ENCODE peak calls at places on chromosomes 11 and 22, in nine cellular contexts. N is GM20000; E is activated CD4-positive, alpha-beta T cell treated with anti-CD3 and anti-CD28 coated beads for 24 hours; V is mucosa of gallbladder; T is GM18507; G is RWPE2; Q is NCI-H2171; B is RPMI7951; W is hippocampal formation. L is an unnamed sample.

GRCh38 chr22:18156878-18157713 is 7.1 kb downstream of the USP18 start:
- DNase-seq in N (peak), Q (peak), V (peak), E (peak), W (peak), T (no peak), G (no peak), B (peak), L (peak)

GRCh38 chr11:107561688-107562087 is 3.8 kb downstream of the ALKBH8 start:
- DNase-seq in E (no peak), T (no peak), G (no peak), B (peak), Q (no peak), W (no peak), N (no peak), V (no peak), L (peak)

GRCh38 chr11:82080160-82080559 is 653.5 kb downstream of the FAM181B start:
- DNase-seq in G (no peak), E (no peak), Q (no peak), B (peak), W (no peak), V (no peak), N (no peak), T (no peak), L (peak)

GRCh38 chr11:109971184-109971523 is 122.0 kb upstream of the ZC3H12C start:
- DNase-seq in G (no peak), V (no peak), W (peak), E (no peak), Q (peak), B (peak), T (no peak), N (no peak), L (peak)

GRCh38 chr22:49751318-49751967 is 76.2 kb downstream of the BRD1 start:
- DNase-seq in N (peak), E (no peak), G (no peak), Q (no peak), T (no peak), W (no peak), V (no peak), B (no peak), L (no peak)

GRCh38 chr11:15885913-15886698 is 470.2 kb downstream of the SOX6 start:
- DNase-seq in W (no peak), G (no peak), Q (no peak), E (no peak), T (no peak), N (no peak), B (no peak), V (no peak), L (no peak)

GRCh38 chr11:60887531-60887930 is 18.9 kb downstream of the PRPF19 start:
- DNase-seq in E (no peak), W (no peak), V (peak), Q (no peak), T (no peak), N (peak), B (peak), G (no peak), L (peak)

GRCh38 chr22:46791201-46791731 is 28.8 kb downstream of the TBC1D22A start:
- DNase-seq in V (peak), B (peak), W (peak), T (no peak), N (peak), Q (no peak), E (peak), G (no peak), L (peak)

GRCh38 chr11:112962854-112963367 is 1.7 kb downstream of the NCAM1 start:
- DNase-seq in Q (peak), V (peak), B (peak), E (no peak), T (no peak), G (no peak), N (peak), W (peak), L (peak)

GRCh38 chr11:720642-721346 is 14.8 kb downstream of the EPS8L2 start:
- DNase-seq in W (no peak), V (no peak), G (peak), E (no peak), B (no peak), N (peak), T (no peak), Q (no peak), L (no peak)

GRCh38 chr11:80155412-80156017 is 714.7 kb upstream of the TENM4 start:
- DNase-seq in E (no peak), G (no peak), N (peak), Q (peak), B (peak), W (peak), T (no peak), V (no peak), L (peak)

GRCh38 chr22:49997932-49998717 is 14.4 kb downstream of the IL17REL start:
- DNase-seq in E (no peak), W (no peak), N (no peak), Q (no peak), T (no peak), B (no peak), G (no peak), V (no peak), L (no peak)

GRCh38 chr11:64225608-64226506 is at the start of the genes NUDT22 and TRPT1:
- DNase-seq in T (peak), B (peak), W (peak), Q (peak), G (peak), E (peak), N (peak), V (peak), L (peak)

GRCh38 chr11:2898366-2899079 is 12.9 kb upstream of the CDKN1C start:
- DNase-seq in V (peak), E (no peak), Q (no peak), T (no peak), G (no peak), W (no peak), B (peak), N (peak), L (peak)

GRCh38 chr11:75174781-75175370 is 24.0 kb downstream of the SLCO2B1 start:
- DNase-seq in T (no peak), Q (no peak), W (no peak), E (no peak), G (no peak), N (no peak), B (no peak), V (peak), L (peak)

GRCh38 chr11:118275184-118275583 is 11.1 kb upstream of the MPZL2 start:
- DNase-seq in E (no peak), W (no peak), B (peak), T (no peak), Q (no peak), V (no peak), N (no peak), G (no peak), L (no peak)

GRCh38 chr11:14645985-14646900 is 2.6 kb downstream of the PDE3B start:
- DNase-seq in V (no peak), B (no peak), Q (no peak), E (no peak), T (no peak), W (no peak), N (no peak), G (no peak), L (no peak)

GRCh38 chr22:44736581-44737413 is 15.6 kb upstream of the ARHGAP8 start:
- DNase-seq in Q (no peak), G (no peak), W (no peak), E (no peak), B (no peak), T (no peak), V (no peak), N (no peak), L (no peak)

GRCh38 chr11:93529707-93530467 is 13.3 kb downstream of the SMCO4 start:
- DNase-seq in B (no peak), Q (no peak), N (peak), G (no peak), W (no peak), T (no peak), E (no peak), V (no peak), L (peak)

GRCh38 chr11:73145986-73146575 is 4.0 kb upstream of the FCHSD2 start:
- DNase-seq in N (no peak), B (no peak), V (peak), E (no peak), T (no peak), Q (no peak), G (no peak), W (no peak), L (no peak)

GRCh38 chr11:2319791-2320481 is 18.1 kb downstream of the TSPAN32 start:
- DNase-seq in N (no peak), B (no peak), G (no peak), V (no peak), W (no peak), E (no peak), Q (no peak), T (no peak), L (no peak)

GRCh38 chr11:65849366-65849765 is 8.6 kb downstream of the CFL1 start:
- DNase-seq in T (no peak), V (no peak), Q (no peak), E (no peak), N (no peak), G (peak), B (no peak), W (no peak), L (no peak)

GRCh38 chr22:33018232-33018864 is 39.8 kb downstream of the SYN3 start:
- DNase-seq in E (peak), N (peak), Q (peak), G (no peak), W (peak), T (peak), B (peak), V (peak), L (peak)

GRCh38 chr11:10751581-10751940 is 515 bp downstream of the CTR9 start:
- DNase-seq in Q (no peak), E (no peak), N (no peak), B (no peak), W (no peak), V (no peak), G (no peak), T (no peak), L (peak)

GRCh38 chr11:2881974-2882362 is 3.6 kb downstream of the CDKN1C start:
- DNase-seq in E (no peak), W (no peak), G (no peak), Q (no peak), V (no peak), B (no peak), N (no peak), T (no peak), L (no peak)

GRCh38 chr11:68312117-68312779 is at the start of gene LRP5:
- DNase-seq in B (no peak), T (peak), Q (no peak), G (no peak), N (peak), W (no peak), E (no peak), V (no peak), L (peak)

GRCh38 chr22:30305906-30306628 is 16.8 kb upstream of the CASTOR1 start:
- DNase-seq in N (peak), G (no peak), V (no peak), W (no peak), Q (no peak), E (no peak), T (no peak), B (peak), L (no peak)

GRCh38 chr22:49634006-49634772 is 193.5 kb downstream of the BRD1 start:
- DNase-seq in Q (no peak), V (no peak), T (no peak), B (no peak), N (no peak), E (no peak), G (no peak), W (no peak), L (no peak)

L was measured in astrocyte of the hippocampus.